ENCODE peak calls at places on chromosomes 2 and 18, in seven cellular contexts. Y is A549; A is CD8-positive, alpha-beta T cell; R is thyroid gland; I is IMR-90; D is PC-3; U is SK-N-SH. S is an unnamed sample.

GRCh38 chr2:108594982-108595464 is 60.8 kb downstream of the LIMS1 start:
- DNase-seq in Y (peak; percentile 87), A (no peak), R (no peak), I (peak; percentile 96), D (peak; percentile 89), U (no peak), S (no peak)

GRCh38 chr18:30444544-30444943 is 598.0 kb downstream of the DSC3 start:
- DNase-seq in Y (no peak), A (no peak), R (no peak), I (no peak), D (no peak), U (no peak), S (no peak)

GRCh38 chr2:232883116-232883721 is 13.2 kb downstream of the SNORC start:
- DNase-seq in Y (no peak), A (no peak), R (no peak), I (no peak), D (no peak), U (no peak), S (no peak)

GRCh38 chr2:21438949-21439348 is 315.2 kb downstream of the TDRD15 start:
- DNase-seq in Y (peak; percentile 7), A (no peak), R (no peak), I (peak; percentile 92), D (peak; percentile 1), U (no peak), S (no peak)

GRCh38 chr2:234044157-234044556 is 6.3 kb upstream of the SPP2 start:
- DNase-seq in Y (peak; percentile 66), A (no peak), R (no peak), I (peak; percentile 92), D (peak; percentile 93), U (no peak), S (no peak)

GRCh38 chr2:159109552-159109951 is 141.1 kb downstream of the TANC1 start:
- DNase-seq in Y (no peak), A (no peak), R (no peak), I (no peak), D (no peak), U (no peak), S (no peak)

GRCh38 chr2:24552836-24553235 is 61.8 kb downstream of the NCOA1 start:
- DNase-seq in Y (no peak), A (no peak), R (no peak), I (no peak), D (no peak), U (no peak), S (no peak)

GRCh38 chr2:29583548-29584121 is 337.8 kb downstream of the ALK start:
- DNase-seq in Y (no peak), A (no peak), R (no peak), I (no peak), D (no peak), U (peak; percentile 54), S (no peak)

GRCh38 chr2:218077464-218078216 is 8.6 kb downstream of the RUFY4 start:
- DNase-seq in Y (no peak), A (no peak), R (no peak), I (no peak), D (no peak), U (no peak), S (no peak)

GRCh38 chr2:33419548-33420255 is 56.7 kb upstream of the RASGRP3 start:
- DNase-seq in Y (no peak), A (no peak), R (no peak), I (peak; percentile 41), D (no peak), U (no peak), S (no peak)

GRCh38 chr2:180753809-180754761 is 226.3 kb upstream of the UBE2E3 start:
- DNase-seq in Y (no peak), A (no peak), R (no peak), I (peak; percentile 82), D (peak; percentile 71), U (no peak), S (no peak)

GRCh38 chr2:54967759-54968365 is 82.4 kb downstream of the RTN4 start:
- DNase-seq in Y (no peak), A (no peak), R (no peak), I (no peak), D (no peak), U (no peak), S (no peak)

GRCh38 chr2:234444888-234445287 is 52.0 kb downstream of the ARL4C start:
- DNase-seq in Y (no peak), A (no peak), R (no peak), I (peak; percentile 98), D (no peak), U (no peak), S (peak; percentile 34)

GRCh38 chr2:234091883-234092282 is 41.4 kb downstream of the SPP2 start:
- DNase-seq in Y (no peak), A (no peak), R (no peak), I (no peak), D (no peak), U (no peak), S (no peak)

GRCh38 chr18:61496374-61496773 is 163.1 kb downstream of the CDH20 start:
- DNase-seq in Y (no peak), A (no peak), R (no peak), I (no peak), D (no peak), U (no peak), S (no peak)

GRCh38 chr2:191312662-191313061 is 67.5 kb downstream of the MYO1B start:
- DNase-seq in Y (no peak), A (no peak), R (no peak), I (no peak), D (no peak), U (no peak), S (no peak)

GRCh38 chr18:10086458-10086857 is 172.6 kb downstream of the VAPA start:
- DNase-seq in Y (no peak), A (no peak), R (no peak), I (no peak), D (peak; percentile 41), U (no peak), S (no peak)

GRCh38 chr2:159497256-159497655 is 119.1 kb downstream of the BAZ2B start:
- DNase-seq in Y (peak; percentile 82), A (no peak), R (no peak), I (peak; percentile 95), D (peak; percentile 90), U (peak; percentile 14), S (no peak)

GRCh38 chr2:100831831-100832230 is 11.9 kb downstream of the NPAS2 start:
- DNase-seq in Y (no peak), A (no peak), R (no peak), I (no peak), D (no peak), U (no peak), S (no peak)

GRCh38 chr2:179410552-179411356 is 146.1 kb upstream of the SESTD1 start:
- DNase-seq in Y (peak; percentile 62), A (no peak), R (peak; percentile 33), I (peak; percentile 65), D (peak; percentile 80), U (peak; percentile 48), S (no peak)

DNA sequence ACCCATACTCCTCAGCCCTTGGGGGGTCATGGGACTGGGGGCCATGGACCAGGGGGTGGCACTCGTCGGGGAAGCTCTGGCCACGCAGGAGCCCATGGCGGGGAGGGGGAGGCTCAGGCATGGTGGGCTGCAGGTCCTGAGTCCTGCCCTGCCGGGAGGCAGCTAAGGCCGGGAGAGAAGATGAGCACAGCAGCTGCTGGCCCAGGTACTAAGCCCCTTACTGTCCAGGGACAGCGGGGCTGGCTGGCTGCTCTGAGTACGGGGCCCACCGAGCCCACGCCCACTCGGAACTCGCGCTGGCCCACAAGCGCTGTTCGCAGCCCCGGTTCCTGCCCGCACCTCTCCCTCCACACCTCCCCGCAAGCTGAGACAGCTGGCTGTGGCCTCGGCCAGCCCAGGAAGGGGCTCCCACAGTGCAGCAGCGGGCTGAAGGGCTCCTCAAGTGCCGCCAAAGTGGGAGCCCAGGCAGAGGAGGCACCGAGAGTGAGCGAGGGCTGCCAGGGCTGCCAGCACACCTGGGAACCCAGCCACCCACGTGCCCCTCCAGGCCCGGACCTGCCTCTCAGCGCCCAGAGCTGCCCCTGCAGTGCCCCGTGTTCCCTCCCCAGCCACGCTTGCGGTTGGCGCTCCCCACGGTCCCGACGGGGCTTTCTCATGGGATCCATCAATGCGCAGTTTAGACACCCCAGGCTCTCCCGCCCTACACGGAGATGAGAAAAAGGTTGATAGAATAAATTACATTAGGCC is 33.6 kb upstream of the ZNF236 start:
- DNase-seq in Y (no peak), A (no peak), R (no peak), I (no peak), D (no peak), U (no peak), S (no peak)
- H3K9me3 ChIP-seq in Y (no peaks in the 10 kb centered on the region), A (no peaks in the 10 kb centered on the region), R (no peaks in the 10 kb centered on the region), I (peaks cover 1% of the 10 kb centered on the region), D (no peaks in the 10 kb centered on the region), U (no peaks in the 10 kb centered on the region), S (no peaks in the 10 kb centered on the region)

DNA sequence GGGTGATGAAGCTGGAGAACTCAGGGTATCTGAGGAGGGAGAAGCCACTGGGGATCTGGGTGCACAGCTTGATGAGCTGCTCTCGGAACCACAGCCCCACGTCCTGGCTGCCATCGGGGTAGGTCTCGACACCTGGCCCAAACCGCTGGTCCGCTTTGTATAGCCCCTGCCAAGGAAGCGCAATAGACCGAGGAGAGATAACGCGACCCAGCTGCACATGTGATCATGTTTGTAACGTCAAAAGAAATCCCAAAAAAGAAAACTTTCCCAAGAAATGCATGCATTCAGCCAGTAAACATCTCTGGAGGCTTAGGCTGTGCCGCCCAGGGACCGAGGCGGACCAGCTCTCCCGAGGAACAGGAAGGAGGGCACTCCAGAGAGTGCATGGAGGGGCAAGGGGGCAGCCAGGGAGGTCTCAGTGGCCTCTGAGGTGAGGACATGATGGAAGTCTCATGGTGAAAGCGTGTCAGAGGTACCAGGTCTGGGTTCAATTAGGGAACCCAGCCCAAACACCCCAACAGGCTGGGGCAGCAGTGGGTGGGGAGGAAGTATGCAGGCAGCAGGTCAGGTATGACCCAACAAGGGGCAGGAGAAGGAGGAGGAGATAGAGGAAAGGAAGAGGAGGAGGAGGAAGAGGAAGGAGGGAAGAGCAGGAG is 28.3 kb downstream of the ANKMY1 start:
- DNase-seq in Y (no peak), A (no peak), R (no peak), I (no peak), D (no peak), U (no peak), S (no peak)
- H3K9me3 ChIP-seq in Y (peaks cover 53% of the 10 kb centered on the region), A (peaks cover 14% of the 10 kb centered on the region), R (no peaks in the 10 kb centered on the region), I (peaks cover 23% of the 10 kb centered on the region), D (peaks cover 18% of the 10 kb centered on the region), U (peaks cover 24% of the 10 kb centered on the region), S (peaks cover 5% of the 10 kb centered on the region)

GRCh38 chr18:38406625-38407024 is 841.0 kb upstream of the CELF4 start:
- DNase-seq in Y (no peak), A (no peak), R (no peak), I (no peak), D (no peak), U (no peak), S (no peak)
- H3K9me3 ChIP-seq in Y (no peaks in the 10 kb centered on the region), A (no peaks in the 10 kb centered on the region), R (no peaks in the 10 kb centered on the region), I (peaks cover 2% of the 10 kb centered on the region), D (no peaks in the 10 kb centered on the region), U (peaks cover 8% of the 10 kb centered on the region), S (no peaks in the 10 kb centered on the region)

GRCh38 chr2:170711196-170711773 is 3.9 kb upstream of the SP5 start:
- DNase-seq in Y (no peak), A (no peak), R (no peak), I (no peak), D (no peak), U (no peak), S (no peak)
- H3K9me3 ChIP-seq in Y (no peaks in the 10 kb centered on the region), A (no peaks in the 10 kb centered on the region), R (no peaks in the 10 kb centered on the region), I (peaks cover 4% of the 10 kb centered on the region), D (no peaks in the 10 kb centered on the region), U (no peaks in the 10 kb centered on the region), S (no peaks in the 10 kb centered on the region)

S was measured in T-helper 17 cell.